ENCODE peak calls at places on chromosomes 12 and 14, in four cellular contexts. C is Peyer's patch, Z is fibroblast of lung, H is K562. V is an unnamed sample.

GRCh38 chr14:44379292-44379977 is 127.6 kb downstream of the FSCB start:
- DNase-seq in C (no peak), Z (no peak), H (no peak), V (no peak)

GRCh38 chr14:20436363-20436755 is 393 bp upstream of the KLHL33 start:
- DNase-seq in Z (peak; percentile 58), C (no peak), H (no peak), V (no peak)

GRCh38 chr12:26028953-26029740 is 70.7 kb downstream of the RASSF8 start:
- DNase-seq in C (no peak), Z (peak; percentile 80), H (peak; percentile 28), V (no peak)

GRCh38 chr14:31118892-31119291 is 88.7 kb downstream of the HECTD1 start:
- DNase-seq in Z (peak; percentile 10), H (no peak), C (no peak), V (no peak)

GRCh38 chr12:26935636-26936378 is 2.0 kb downstream of the INTS13 start:
- DNase-seq in Z (peak; percentile 6), C (no peak), H (no peak), V (peak; percentile 46)

GRCh38 chr12:96208346-96208745 is 14.2 kb downstream of the ELK3 start:
- DNase-seq in H (no peak), C (no peak), Z (peak; percentile 89), V (peak; percentile 93)

GRCh38 chr14:59017285-59017965 is 171.0 kb upstream of the DAAM1 start:
- DNase-seq in H (no peak), C (no peak), Z (no peak), V (peak; percentile 36)

GRCh38 chr14:71438684-71439083 is 493.5 kb upstream of the RGS6 start:
- DNase-seq in C (no peak), Z (peak; percentile 54), H (no peak), V (no peak)

GRCh38 chr14:33477752-33478151 is 473.1 kb downstream of the EGLN3 start:
- DNase-seq in Z (no peak), H (no peak), C (no peak), V (no peak)

GRCh38 chr14:104286086-104286485 is 147.7 kb downstream of the KIF26A start:
- DNase-seq in C (no peak), H (no peak), Z (no peak), V (no peak)

GRCh38 chr12:79920421-79921238 is 14.3 kb downstream of the PPP1R12A start:
- DNase-seq in Z (no peak), H (no peak), C (no peak), V (no peak)

GRCh38 chr12:96045566-96045965 is 10.2 kb upstream of the LTA4H start:
- DNase-seq in C (peak; percentile 59), H (no peak), Z (no peak), V (peak; percentile 5)

GRCh38 chr12:116687888-116688287 is 50.0 kb downstream of the SPRING1 start:
- DNase-seq in H (peak; percentile 55), Z (no peak), C (no peak), V (peak; percentile 39)

GRCh38 chr14:101556566-101557320 is 4.6 kb upstream of the DIO3 start:
- DNase-seq in Z (no peak), H (no peak), C (no peak), V (peak; percentile 87)

GRCh38 chr12:461425-461824 is 1.7 kb downstream of the B4GALNT3 start:
- DNase-seq in C (peak; percentile 79), Z (no peak), H (no peak), V (no peak)

GRCh38 chr14:100341301-100342031 is 18.3 kb downstream of the SLC25A47 start:
- DNase-seq in C (peak; percentile 70), Z (peak; percentile 66), H (no peak), V (peak; percentile 99)

GRCh38 chr12:50103767-50104321 is at the start of gene GPD1:
- DNase-seq in H (peak; percentile 80), C (peak; percentile 86), Z (peak; percentile 18), V (peak; percentile 95)

GRCh38 chr12:64400041-64400440 is 4.2 kb upstream of the XPOT start:
- DNase-seq in Z (peak; percentile 66), H (peak; percentile 46), C (no peak), V (peak; percentile 87)

GRCh38 chr14:105495990-105496830 is 5.2 kb downstream of the TEDC1 start:
- DNase-seq in C (no peak), Z (no peak), H (no peak), V (peak; percentile 81)

GRCh38 chr14:94050231-94050880 is 24.2 kb downstream of the OTUB2 start:
- DNase-seq in C (peak; percentile 33), H (no peak), Z (no peak), V (no peak)

GRCh38 chr14:94052662-94053061 is 26.5 kb downstream of the OTUB2 start:
- DNase-seq in Z (no peak), H (no peak), C (no peak), V (no peak)

GRCh38 chr14:94051779-94052178 is 25.6 kb downstream of the OTUB2 start:
- DNase-seq in H (no peak), C (no peak), Z (no peak), V (no peak)

GRCh38 chr14:94049625-94050023 is 23.5 kb downstream of the OTUB2 start:
- DNase-seq in H (no peak), C (peak; percentile 9), Z (no peak), V (no peak)

GRCh38 chr14:94051115-94051514 is 25.0 kb downstream of the OTUB2 start:
- DNase-seq in C (peak; percentile 64), Z (peak; percentile 49), H (no peak), V (no peak)
- TF ChIP-seq CTCF in C (peak; percentile 48), Z (peak; percentile 34), H (peak; percentile 27), V (peak; percentile 57)

DNA sequence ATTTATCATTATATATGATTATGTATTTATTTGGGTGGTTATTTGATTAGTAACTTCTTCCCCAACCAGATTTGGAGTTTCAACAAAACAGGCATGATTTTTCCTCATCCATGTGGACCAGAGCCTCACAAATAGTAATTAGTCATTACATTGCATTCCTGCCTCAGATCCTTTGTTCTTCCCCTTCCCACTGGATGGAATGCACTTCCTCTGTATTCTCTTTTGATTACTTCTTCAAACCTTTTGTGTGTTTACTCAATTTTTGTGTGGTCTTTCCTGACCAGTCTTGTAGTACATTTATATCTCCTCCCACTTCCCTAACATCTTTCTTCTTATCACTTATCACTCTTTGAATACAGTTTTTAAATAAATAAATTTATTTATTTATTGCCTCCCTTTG is 15.5 kb downstream of the SYT1 start:
- DNase-seq in Z (no peak), C (no peak), H (no peak), V (no peak)
- H3K36me3 ChIP-seq in Z (no peaks in the 10 kb centered on the region), C (no peaks in the 10 kb centered on the region), H (no peaks in the 10 kb centered on the region), V (no peaks in the 10 kb centered on the region)

DNA sequence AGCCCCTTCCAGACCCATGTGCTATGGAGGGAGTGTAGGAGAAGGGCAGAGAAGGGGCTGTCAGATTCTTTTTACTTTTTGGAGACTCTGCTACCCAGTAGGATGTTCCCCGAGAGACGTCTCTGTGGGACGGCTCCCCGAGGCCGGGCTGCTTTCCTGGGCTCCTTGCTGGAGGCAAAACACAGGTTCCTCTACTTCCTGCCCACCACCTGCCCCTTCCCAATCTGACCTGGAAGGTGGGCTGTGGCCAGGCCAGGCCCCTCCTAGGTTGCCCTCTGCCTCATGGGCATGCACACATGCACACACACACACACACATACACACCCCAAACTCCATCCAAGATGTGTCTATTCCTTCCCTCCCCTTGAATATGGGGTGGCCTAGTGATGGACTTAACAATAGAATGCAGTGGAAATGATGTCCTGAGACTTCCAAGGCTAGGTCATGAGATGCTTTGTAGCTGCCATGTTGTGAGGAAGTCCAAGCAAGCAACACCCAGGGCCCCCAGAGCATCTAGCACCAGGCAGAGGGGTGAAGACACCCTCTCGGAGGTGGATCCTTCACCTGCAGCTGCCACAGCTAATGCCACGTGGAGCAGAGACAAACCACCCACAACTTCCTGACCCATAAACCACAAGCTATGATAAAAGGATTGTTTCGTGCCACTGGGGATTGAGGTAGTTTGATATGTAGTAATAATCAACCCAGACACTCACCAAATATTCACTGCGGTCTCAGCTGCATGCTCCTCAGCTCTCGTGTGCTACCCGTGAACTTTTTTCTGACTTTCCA is 1.6 kb upstream of the ASB2 start:
- DNase-seq in Z (no peak), H (no peak), C (peak; percentile 72), V (no peak)
- TF ChIP-seq CTCF in Z (no peak), H (no peak), C (no peak), V (no peak)

DNA sequence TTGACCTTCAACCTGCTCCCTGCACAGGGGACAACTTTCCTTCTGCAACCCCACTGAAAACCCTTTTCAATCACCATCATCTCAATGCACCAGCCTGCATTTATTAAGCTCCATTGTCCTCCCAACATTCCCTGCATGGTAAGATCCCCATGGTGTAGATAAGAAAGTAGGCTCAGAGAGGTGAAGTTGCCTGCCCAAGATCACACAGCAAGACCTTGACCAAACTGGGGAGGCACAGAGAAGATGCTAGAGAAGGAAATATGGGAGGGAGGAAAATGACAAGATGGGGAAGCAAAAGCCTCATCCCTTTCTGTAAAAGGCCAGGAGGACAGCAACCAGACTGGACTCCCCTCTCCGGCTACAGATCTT is 9.8 kb downstream of the MSI1 start:
- DNase-seq in Z (no peak), C (no peak), H (no peak), V (no peak)
- H3K36me3 ChIP-seq in Z (no peaks in the 10 kb centered on the region), C (no peaks in the 10 kb centered on the region), H (no peaks in the 10 kb centered on the region), V (no peaks in the 10 kb centered on the region)

V was measured in osteoblast.